ENCODE peak calls at places on chromosomes 13 and 19, in four cellular contexts. D, U, A and S are unnamed samples.

GRCh38 chr13:98752111-98752941 is at the start of gene SLC15A1:
- DNase-seq in D (no peak), U (no peak), A (peak), S (no peak)

GRCh38 chr19:41753936-41754529 is 1.3 kb upstream of the CEACAM6 start:
- DNase-seq in D (peak), U (peak), A (peak), S (peak)

GRCh38 chr13:106561551-106562170 is 6.3 kb downstream of the ARGLU1 start:
- DNase-seq in D (peak), U (no peak), A (no peak), S (no peak)

GRCh38 chr13:98853791-98854191 is 101.3 kb upstream of the SLC15A1 start:
- DNase-seq in D (peak), U (no peak), A (no peak), S (peak)

GRCh38 chr13:73656863-73657262 is 477.3 kb downstream of the KLF12 start:
- DNase-seq in D (no peak), U (no peak), A (no peak), S (no peak)

GRCh38 chr13:55761986-55762385 is 1378.7 kb upstream of the PRR20A start:
- DNase-seq in D (no peak), U (no peak), A (no peak), S (no peak)

GRCh38 chr19:7679017-7679720 is 1.5 kb upstream of the TRAPPC5 start:
- DNase-seq in D (peak), U (peak), A (no peak), S (no peak)

GRCh38 chr19:16376649-16377048 is 52.0 kb downstream of the KLF2 start:
- DNase-seq in D (no peak), U (no peak), A (no peak), S (no peak)

GRCh38 chr13:93169980-93170379 is 56.6 kb upstream of the GPC6 start:
- DNase-seq in D (no peak), U (no peak), A (no peak), S (no peak)

GRCh38 chr19:12364391-12365093 is 941 bp downstream of the ZNF442 start:
- DNase-seq in D (no peak), U (no peak), A (no peak), S (no peak)

GRCh38 chr19:53076984-53077383 is 26.2 kb downstream of the ZNF160 start:
- DNase-seq in D (no peak), U (peak), A (no peak), S (no peak)

GRCh38 chr19:15304140-15304705 is 28.1 kb downstream of the BRD4 start:
- DNase-seq in D (no peak), U (no peak), A (no peak), S (no peak)

GRCh38 chr13:87244256-87244870 is 426.8 kb upstream of the SLITRK5 start:
- DNase-seq in D (no peak), U (no peak), A (no peak), S (no peak)

GRCh38 chr19:50493171-50493570 is 16.5 kb upstream of the GARIN5A start:
- DNase-seq in D (no peak), U (no peak), A (no peak), S (no peak)

GRCh38 chr13:44412341-44412935 is 38.8 kb downstream of the SERP2 start:
- DNase-seq in D (no peak), U (no peak), A (no peak), S (no peak)

GRCh38 chr13:39655569-39656324 is at the start of gene COG6:
- DNase-seq in D (peak), U (peak), A (peak), S (peak)

GRCh38 chr19:48928164-48929005 is 5.1 kb upstream of the DHDH start:
- DNase-seq in D (no peak), U (no peak), A (no peak), S (no peak)